ENCODE peak calls at places on chromosomes 5 and 9, in five cellular contexts. W is DMS153; S is kidney; J is activated CD8-positive, alpha-beta memory T cell treated with anti-CD3 and anti-CD28 coated beads, Interleukin-2, amount 50 U/mL, for 48 hours; P is type B pancreatic cell. Q is an unnamed sample.

GRCh38 chr5:116947691-116948528 is 373.3 kb upstream of the SEMA6A start:
- DNase-seq in W (peak; percentile 15), J (peak; percentile 79), P (no peak), S (no peak), Q (no peak)

GRCh38 chr5:151780348-151780747 is 8.6 kb downstream of the G3BP1 start:
- DNase-seq in S (no peak), W (no peak), J (no peak), P (no peak), Q (no peak)

GRCh38 chr9:136821333-136822031 is 13.7 kb downstream of the RABL6 start:
- DNase-seq in J (no peak), P (no peak), S (peak; percentile 66), W (no peak), Q (no peak)

GRCh38 chr9:98075332-98075805 is 18.8 kb downstream of the NANS start:
- DNase-seq in J (no peak), P (no peak), S (no peak), W (no peak), Q (no peak)

GRCh38 chr5:95953026-95953425 is 8.6 kb downstream of the ELL2 start:
- DNase-seq in W (no peak), J (no peak), S (no peak), P (no peak), Q (no peak)

GRCh38 chr5:159217236-159217635 is 7.9 kb upstream of the RNF145 start:
- DNase-seq in W (no peak), J (no peak), S (no peak), P (no peak), Q (no peak)

GRCh38 chr9:137721899-137722298 is 103.1 kb downstream of the EHMT1 start:
- DNase-seq in P (no peak), S (no peak), J (no peak), W (no peak), Q (no peak)

GRCh38 chr5:112876362-112876761 is 15.3 kb downstream of the SRP19 start:
- DNase-seq in P (no peak), J (no peak), W (no peak), S (no peak), Q (no peak)

GRCh38 chr9:72972636-72973035 is 19.8 kb upstream of the ALDH1A1 start:
- DNase-seq in J (no peak), W (no peak), P (no peak), S (no peak), Q (no peak)

GRCh38 chr9:125911861-125912260 is 164.7 kb downstream of the PBX3 start:
- DNase-seq in W (no peak), J (no peak), S (no peak), P (no peak), Q (no peak)

GRCh38 chr5:147852365-147852764 is 20.9 kb upstream of the SPINK1 start:
- DNase-seq in S (no peak), P (no peak), W (no peak), J (no peak), Q (no peak)

Q was measured in mesenteric fat pad.